ENCODE peak calls at places on chromosomes 3 and 15, in five cellular contexts. D is osteoblast, X is neural progenitor cell, W is HCT116, P is K562. S is an unnamed sample.

GRCh38 chr3:64049136-64049535 is 25.8 kb upstream of the PSMD6 start:
- DNase-seq in D (peak), X (no peak), W (no peak), P (no peak), S (no peak)

GRCh38 chr3:170602556-170602955 is 16.7 kb upstream of the SLC7A14 start:
- DNase-seq in D (no peak), X (no peak), W (no peak), P (no peak), S (no peak)

GRCh38 chr3:196486263-196486662 is 17.3 kb downstream of the RNF168 start:
- DNase-seq in D (no peak), X (no peak), W (no peak), P (no peak), S (no peak)

GRCh38 chr3:9809239-9809614 is 835 bp upstream of the TTLL3 start:
- DNase-seq in D (peak), X (no peak), W (no peak), P (no peak), S (peak)

GRCh38 chr3:48426944-48427629 is 2.8 kb downstream of the PLXNB1 start:
- DNase-seq in D (peak), X (no peak), W (no peak), P (no peak), S (no peak)

GRCh38 chr3:181718416-181718815 is 6.7 kb downstream of the SOX2 start:
- DNase-seq in D (no peak), X (no peak), W (no peak), P (no peak), S (no peak)

GRCh38 chr3:52693071-52693470 is 7.2 kb downstream of the GNL3 start:
- DNase-seq in D (no peak), X (no peak), W (no peak), P (no peak), S (no peak)

GRCh38 chr15:78048410-78048946 is 29.0 kb downstream of the TBC1D2B start:
- DNase-seq in D (no peak), X (no peak), W (no peak), P (no peak), S (no peak)

GRCh38 chr15:45594835-45595530 is 7.8 kb downstream of the BLOC1S6 start:
- DNase-seq in D (no peak), X (no peak), W (peak), P (no peak), S (no peak)

GRCh38 chr3:86989611-86990010 is 1.3 kb downstream of the VGLL3 start:
- DNase-seq in D (peak), X (no peak), W (no peak), P (no peak), S (no peak)

GRCh38 chr15:101068961-101069734 is 150.0 kb downstream of the LRRK1 start:
- DNase-seq in D (peak), X (peak), W (no peak), P (no peak), S (no peak)

GRCh38 chr3:23615068-23615467 is 190.7 kb upstream of the UBE2E1 start:
- DNase-seq in D (no peak), X (no peak), W (no peak), P (no peak), S (no peak)

GRCh38 chr15:54979949-54980348 is 216.8 kb downstream of the RSL24D1 start:
- DNase-seq in D (no peak), X (no peak), W (no peak), P (no peak), S (no peak)

GRCh38 chr15:66459818-66460615 is 37.5 kb downstream of the SNAPC5 start:
- DNase-seq in D (peak), X (no peak), W (no peak), P (no peak), S (peak)

GRCh38 chr3:64895095-64895494 is 207.3 kb upstream of the ADAMTS9 start:
- DNase-seq in D (no peak), X (no peak), W (no peak), P (no peak), S (no peak)

GRCh38 chr3:105907790-105908189 is 39.0 kb upstream of the CBLB start:
- DNase-seq in D (no peak), X (no peak), W (no peak), P (no peak), S (no peak)

GRCh38 chr3:5194801-5195509 is 7.4 kb downstream of the EDEM1 start:
- DNase-seq in D (peak), X (no peak), W (peak), P (peak), S (peak)

GRCh38 chr3:155161630-155162292 is 81.6 kb downstream of the MME start:
- DNase-seq in D (no peak), X (no peak), W (no peak), P (no peak), S (no peak)

GRCh38 chr3:88005066-88005465 is 53.7 kb downstream of the CGGBP1 start:
- DNase-seq in D (peak), X (peak), W (peak), P (no peak), S (no peak)

GRCh38 chr15:29268706-29269484 is 727 bp downstream of the NSMCE3 start:
- DNase-seq in D (no peak), X (peak), W (no peak), P (peak), S (no peak)

GRCh38 chr15:58793862-58794261 is 22.8 kb downstream of the MINDY2 start:
- DNase-seq in D (peak), X (no peak), W (no peak), P (no peak), S (peak)

DNA sequence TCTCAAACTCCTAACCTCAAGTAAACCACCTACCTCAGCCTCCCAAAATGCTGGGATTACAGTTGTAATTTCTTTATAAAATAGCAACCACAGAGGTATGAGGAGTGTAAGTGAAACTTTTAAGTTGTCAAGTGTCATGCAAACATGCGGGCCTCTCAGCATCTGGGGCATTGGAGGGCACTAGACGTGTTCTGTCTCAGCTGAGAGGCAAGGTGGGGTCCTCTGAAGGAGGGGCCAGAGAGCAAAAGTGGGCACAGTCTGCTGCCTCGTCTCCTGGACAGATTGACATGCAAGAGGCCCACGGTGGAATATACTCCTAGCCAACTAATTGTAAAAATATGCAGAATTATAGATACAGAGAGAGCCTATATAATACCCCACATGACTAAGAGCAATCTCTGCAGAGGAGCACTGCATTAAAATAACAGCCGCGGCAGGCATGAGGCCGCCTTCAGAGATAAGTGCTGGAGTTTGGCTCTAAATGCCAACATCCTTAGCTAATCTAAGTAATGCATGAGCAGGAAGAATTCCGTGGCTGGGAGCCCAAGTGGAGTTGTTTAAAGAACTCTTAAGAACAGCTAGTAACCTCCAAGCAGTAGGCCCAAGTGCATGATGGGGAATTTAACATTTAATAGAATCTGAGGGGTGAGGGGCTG is 87.8 kb upstream of the RNU6-1 start:
- DNase-seq in D (peak), X (no peak), W (no peak), P (no peak), S (no peak)
- H2AFZ ChIP-seq in D (no peak), X (no peak), W (no peak), P (no peak), S (no peak)

GRCh38 chr15:74780523-74780982 is 1.3 kb upstream of the CSK start:
- DNase-seq in D (peak), X (no peak), W (no peak), P (no peak), S (no peak)

GRCh38 chr15:74781673-74782595 is at the start of gene CSK:
- DNase-seq in D (peak), X (peak), W (no peak), P (peak), S (peak)

GRCh38 chr15:74782596-74783071 is 754 bp downstream of the CSK start:
- DNase-seq in D (no peak), X (no peak), W (no peak), P (no peak), S (no peak)

GRCh38 chr15:74779162-74779648 is 2.7 kb upstream of the CSK start:
- DNase-seq in D (no peak), X (no peak), W (no peak), P (no peak), S (no peak)

GRCh38 chr15:74780983-74781672 is 752 bp upstream of the CSK start:
- DNase-seq in D (peak), X (no peak), W (no peak), P (no peak), S (no peak)
- H2AFZ ChIP-seq in D (peak), X (peak), W (peak), P (peak), S (peak)

DNA sequence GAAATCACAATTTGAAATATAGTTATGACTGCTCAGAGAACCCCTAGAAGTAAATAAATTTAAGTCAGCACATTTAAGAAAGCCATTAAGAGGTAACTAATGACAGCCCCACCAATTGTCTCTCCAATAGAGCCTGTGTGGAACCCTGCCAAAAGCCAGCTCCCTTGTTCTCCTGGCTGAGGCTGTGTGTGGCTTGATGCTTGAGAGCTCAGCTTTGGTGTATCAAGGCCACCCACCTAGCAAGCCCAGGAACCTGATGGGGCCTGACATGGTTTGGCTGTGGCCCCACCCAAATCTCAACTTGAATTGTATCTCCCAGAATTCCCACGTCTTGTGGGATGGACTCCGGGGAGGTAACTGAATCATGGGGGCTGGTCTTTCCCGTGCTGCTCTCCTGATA is 106.9 kb downstream of the LRRN1 start:
- DNase-seq in D (no peak), X (no peak), W (no peak), P (no peak), S (no peak)
- H2AFZ ChIP-seq in D (no peak), X (no peak), W (no peak), P (no peak), S (no peak)

GRCh38 chr15:72237286-72238224 is 6.6 kb upstream of the PKM start:
- DNase-seq in D (peak), X (no peak), W (peak), P (peak), S (peak)
- H2AFZ ChIP-seq in D (peak), X (no peak), W (no peak), P (peak), S (peak)

GRCh38 chr3:114450008-114450596 is 156.3 kb downstream of the TIGIT start:
- DNase-seq in D (no peak), X (no peak), W (no peak), P (no peak), S (no peak)

GRCh38 chr3:114452176-114452744 is 158.4 kb downstream of the TIGIT start:
- DNase-seq in D (no peak), X (no peak), W (no peak), P (no peak), S (no peak)

GRCh38 chr3:114451051-114451451 is 157.2 kb downstream of the TIGIT start:
- DNase-seq in D (no peak), X (no peak), W (no peak), P (no peak), S (no peak)

GRCh38 chr3:114453296-114453888 is 159.6 kb downstream of the TIGIT start:
- DNase-seq in D (no peak), X (no peak), W (no peak), P (no peak), S (no peak)

GRCh38 chr3:114451561-114452018 is 157.8 kb downstream of the TIGIT start:
- DNase-seq in D (no peak), X (no peak), W (no peak), P (no peak), S (no peak)
- H2AFZ ChIP-seq in D (no peak), X (no peak), W (no peak), P (no peak), S (no peak)

GRCh38 chr3:175088981-175089380 is 229.8 kb downstream of the NAALADL2 start:
- DNase-seq in D (no peak), X (no peak), W (no peak), P (no peak), S (no peak)
- H2AFZ ChIP-seq in D (no peak), X (no peak), W (no peak), P (no peak), S (no peak)

GRCh38 chr3:45794177-45794560 is 2.2 kb downstream of the SLC6A20 start:
- DNase-seq in D (no peak), X (no peak), W (no peak), P (no peak), S (no peak)
- H2AFZ ChIP-seq in D (no peak), X (no peak), W (peak), P (no peak), S (no peak)

GRCh38 chr15:71137138-71137518 is 21.9 kb downstream of the THSD4 start:
- DNase-seq in D (no peak), X (no peak), W (no peak), P (no peak), S (no peak)
- H2AFZ ChIP-seq in D (no peak), X (no peak), W (no peak), P (no peak), S (no peak)

DNA sequence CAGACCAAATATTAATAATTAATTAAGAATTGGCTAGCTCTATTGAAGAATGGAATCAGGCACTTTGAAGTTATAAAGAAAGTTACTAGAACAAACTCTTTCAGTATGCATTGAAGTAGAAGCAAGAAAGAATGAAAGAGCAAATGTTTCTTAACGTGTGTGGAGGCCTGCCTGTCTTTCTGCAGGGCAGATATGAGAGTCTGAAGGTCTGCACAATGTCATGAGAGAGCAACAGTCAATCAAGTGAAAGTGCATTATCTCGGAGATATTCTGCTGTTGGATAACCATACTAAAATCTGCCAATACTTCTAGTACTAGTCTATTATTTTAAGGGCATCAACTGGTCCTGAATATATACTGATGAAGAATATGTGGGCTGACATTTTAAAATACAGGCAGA is 1270.8 kb downstream of the ZPLD1 start:
- DNase-seq in D (no peak), X (no peak), W (no peak), P (no peak), S (no peak)
- H2AFZ ChIP-seq in D (no peak), X (no peak), W (no peak), P (no peak), S (no peak)

S was measured in PC-9.